ENCODE peak calls at places on chromosomes 13 and 19, in ten cellular contexts. A, X, K, O, M, P, N, D, F and G are unnamed samples. For H3K36me3, the result is how much of the 10 kb centered on the place peaks cover.

GRCh38 chr13:61727714-61728275 is 312.1 kb upstream of the PCDH20 start:
- DNase-seq in K (no peak), X (no peak), A (no peak), D (no peak), M (no peak), N (no peak), O (no peak), F (no peak), P (peak), G (no peak)

GRCh38 chr13:36395280-36395679 is 37.0 kb upstream of the CCNA1 start:
- DNase-seq in F (no peak), D (no peak), A (no peak), O (no peak), P (peak), N (no peak), M (peak), X (no peak), K (no peak), G (no peak)

GRCh38 chr13:25654332-25654731 is 282.6 kb downstream of the ATP8A2 start:
- DNase-seq in K (peak), F (no peak), O (no peak), A (no peak), N (no peak), P (no peak), D (no peak), M (no peak), X (no peak), G (peak)

GRCh38 chr19:47663911-47664771 is 49.1 kb upstream of the EHD2 start:
- DNase-seq in M (peak), F (peak), X (peak), P (peak), N (peak), D (no peak), O (peak), A (peak), K (peak), G (peak)

GRCh38 chr13:68261105-68261504 is 1031.0 kb upstream of the PCDH9 start:
- DNase-seq in O (no peak), K (no peak), P (no peak), A (no peak), D (no peak), F (no peak), X (no peak), M (no peak), N (no peak), G (no peak)

GRCh38 chr13:63050287-63050686 is 1634.6 kb upstream of the PCDH20 start:
- DNase-seq in D (no peak), N (no peak), A (no peak), O (no peak), X (no peak), F (no peak), K (no peak), M (no peak), P (no peak), G (no peak)

GRCh38 chr13:58324130-58324529 is 692.6 kb downstream of the PCDH17 start:
- DNase-seq in A (no peak), D (no peak), N (no peak), P (no peak), X (no peak), O (no peak), F (no peak), M (no peak), K (no peak), G (no peak)

GRCh38 chr19:54696766-54697165 is 27.5 kb upstream of the KIR3DL3 start:
- DNase-seq in F (no peak), A (no peak), K (no peak), M (no peak), O (no peak), N (no peak), P (no peak), D (no peak), X (no peak), G (no peak)

GRCh38 chr13:46995874-46996273 is 99.0 kb upstream of the HTR2A start:
- DNase-seq in A (no peak), F (no peak), M (no peak), N (no peak), D (no peak), K (no peak), O (no peak), X (no peak), P (no peak), G (no peak)

GRCh38 chr19:44698492-44699201 is at the start of gene CEACAM16:
- DNase-seq in A (no peak), D (no peak), X (no peak), F (no peak), N (no peak), K (no peak), M (no peak), O (no peak), P (no peak), G (no peak)

DNA sequence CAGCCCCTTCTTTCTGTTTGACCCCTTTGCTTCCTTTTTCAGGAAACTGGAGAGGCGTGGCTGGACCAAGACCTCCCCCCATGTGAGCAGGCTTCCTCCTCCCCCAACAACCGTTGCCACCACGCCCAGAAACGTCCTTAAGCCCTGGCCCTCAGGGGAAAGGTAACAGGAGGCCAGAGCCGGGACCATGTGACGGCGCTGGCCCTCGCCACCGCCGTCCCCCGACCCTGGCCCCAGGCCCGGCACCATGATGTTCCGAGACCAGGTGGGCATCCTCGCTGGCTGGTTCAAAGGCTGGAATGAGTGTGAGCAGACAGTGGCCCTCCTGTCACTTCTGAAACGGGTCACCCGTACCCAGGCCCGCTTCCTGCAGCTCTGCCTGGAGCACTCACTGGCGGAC is 14.4 kb downstream of the SAMD4B start:
- DNase-seq in X (no peak), P (no peak), M (no peak), D (no peak), A (no peak), K (no peak), N (no peak), O (no peak), F (no peak), G (no peak)
- H3K36me3 ChIP-seq in X (half or more), P (half or more), M (under half), D (half or more), A (half or more), K (half or more), N (under half), O (half or more), F (half or more), G (half or more)

GRCh38 chr19:16527334-16527935 is 14.8 kb downstream of the CHERP start:
- DNase-seq in O (no peak), D (no peak), N (no peak), X (no peak), A (no peak), F (no peak), M (no peak), K (no peak), P (no peak), G (no peak)

GRCh38 chr19:16529466-16530144 is 12.6 kb downstream of the CHERP start:
- DNase-seq in O (no peak), A (no peak), N (no peak), P (no peak), M (no peak), K (no peak), F (no peak), D (no peak), X (no peak), G (no peak)

GRCh38 chr19:16530540-16531379 is 11.5 kb downstream of the CHERP start:
- DNase-seq in N (no peak), P (no peak), K (no peak), D (no peak), F (no peak), O (no peak), X (no peak), M (no peak), A (no peak), G (no peak)

GRCh38 chr19:16525751-16526481 is 16.3 kb downstream of the CHERP start:
- DNase-seq in M (no peak), D (no peak), X (no peak), N (no peak), K (no peak), F (no peak), O (no peak), A (no peak), P (no peak), G (no peak)

DNA sequence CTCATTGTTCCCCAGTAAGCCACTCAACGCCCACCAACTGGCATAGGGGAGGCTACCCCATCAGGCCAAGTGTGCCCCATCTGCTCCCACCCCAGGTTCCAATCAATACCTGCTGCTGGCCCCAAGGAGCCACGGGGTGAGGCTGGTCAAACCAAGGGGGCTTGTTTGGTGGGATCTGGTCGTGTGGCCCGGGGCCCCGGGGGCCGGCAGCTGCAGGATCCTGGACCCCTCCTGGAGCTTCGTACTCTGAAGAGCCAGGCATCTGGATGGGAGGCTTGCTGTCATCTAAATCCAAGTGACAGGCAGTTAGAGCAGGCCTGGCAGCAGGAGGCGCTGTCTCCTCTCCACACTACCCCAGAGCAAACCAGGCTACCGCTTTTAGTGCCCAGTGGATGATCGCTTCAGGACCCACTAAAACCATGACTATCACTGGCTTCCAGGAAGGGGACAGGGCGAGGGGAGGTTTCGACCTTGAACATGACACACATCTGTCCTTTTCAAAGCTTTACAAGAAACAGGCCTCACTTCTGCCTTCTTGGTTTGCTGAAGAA is 14.2 kb downstream of the CHERP start:
- DNase-seq in X (no peak), F (no peak), A (no peak), K (no peak), N (no peak), O (no peak), M (no peak), D (peak), P (peak), G (no peak)
- H3K36me3 ChIP-seq in X (half or more), F (half or more), A (half or more), K (half or more), N (under half), O (half or more), M (half or more), D (half or more), P (half or more), G (half or more)

DNA sequence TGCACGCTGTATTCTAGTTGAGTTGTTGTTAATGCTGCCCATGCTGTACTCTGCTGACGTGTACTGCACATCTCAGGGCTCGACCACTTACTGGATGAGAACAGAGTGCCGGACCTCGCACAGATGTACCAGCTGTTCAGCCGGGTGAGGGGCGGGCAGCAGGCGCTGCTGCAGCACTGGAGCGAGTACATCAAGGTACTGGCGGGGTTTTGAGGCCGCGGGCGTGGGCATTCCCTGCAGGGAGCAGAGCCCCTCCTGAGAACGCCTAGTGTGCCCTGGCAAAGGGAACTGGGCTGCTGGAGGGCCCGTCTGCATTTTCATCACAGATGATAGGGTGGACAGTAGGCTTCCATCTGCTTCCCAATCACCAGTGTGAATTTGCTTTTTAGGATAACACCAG is 29.9 kb downstream of the CUL4A start:
- DNase-seq in X (no peak), M (no peak), K (no peak), P (no peak), N (no peak), D (no peak), A (no peak), O (no peak), F (no peak), G (no peak)
- H3K36me3 ChIP-seq in X (half or more), M (under half), K (half or more), P (half or more), N (under half), D (half or more), A (half or more), O (half or more), F (half or more), G (half or more)

GRCh38 chr19:15243236-15243957 is 11.1 kb upstream of the EPHX3 start:
- DNase-seq in F (no peak), N (no peak), K (no peak), A (no peak), P (no peak), D (no peak), O (peak), M (no peak), X (no peak), G (no peak)
- H3K36me3 ChIP-seq in F (under half), N (under half), K (half or more), A (half or more), P (half or more), D (half or more), O (under half), M (half or more), X (half or more), G (half or more)

GRCh38 chr19:51699170-51699569 is 6.0 kb downstream of the SPACA6 start:
- DNase-seq in F (no peak), X (no peak), D (no peak), P (no peak), N (no peak), M (no peak), K (no peak), O (no peak), A (no peak), G (no peak)

GRCh38 chr19:51696606-51697005 is 3.5 kb downstream of the SPACA6 start:
- DNase-seq in P (no peak), A (no peak), D (no peak), M (no peak), F (no peak), O (no peak), N (no peak), X (no peak), K (no peak), G (no peak)

GRCh38 chr19:51695702-51696315 is 2.7 kb downstream of the SPACA6 start:
- DNase-seq in P (no peak), F (no peak), O (no peak), K (no peak), M (no peak), A (no peak), D (no peak), N (no peak), X (no peak), G (no peak)

GRCh38 chr19:51697169-51697776 is 4.1 kb downstream of the SPACA6 start:
- DNase-seq in A (no peak), K (no peak), N (no peak), M (no peak), F (no peak), P (no peak), O (no peak), D (no peak), X (peak), G (no peak)

DNA sequence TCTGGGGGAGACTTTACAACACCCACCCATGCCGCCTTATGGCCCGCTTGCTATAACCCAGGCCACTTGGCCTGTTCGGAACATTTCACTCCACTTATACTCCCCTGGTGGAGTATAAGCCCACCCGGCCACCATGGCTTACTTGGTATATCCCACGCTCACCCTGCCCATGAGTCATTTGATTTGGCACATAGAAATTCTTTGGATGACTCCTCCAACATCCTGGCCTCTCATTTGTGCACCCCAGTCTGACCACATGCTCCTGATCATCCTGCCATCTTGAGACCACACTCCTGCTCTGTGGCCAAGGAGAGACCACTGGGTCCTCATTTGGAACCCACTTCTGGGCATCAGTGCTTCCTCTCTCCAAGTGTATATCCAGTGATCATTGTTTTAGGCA is 5.2 kb downstream of the SPACA6 start:
- DNase-seq in X (peak), A (no peak), O (no peak), M (no peak), N (no peak), F (no peak), P (no peak), D (no peak), K (no peak), G (peak)
- H3K36me3 ChIP-seq in X (under half), A (half or more), O (under half), M (under half), N (under half), F (under half), P (under half), D (half or more), K (under half), G (half or more)

DNA sequence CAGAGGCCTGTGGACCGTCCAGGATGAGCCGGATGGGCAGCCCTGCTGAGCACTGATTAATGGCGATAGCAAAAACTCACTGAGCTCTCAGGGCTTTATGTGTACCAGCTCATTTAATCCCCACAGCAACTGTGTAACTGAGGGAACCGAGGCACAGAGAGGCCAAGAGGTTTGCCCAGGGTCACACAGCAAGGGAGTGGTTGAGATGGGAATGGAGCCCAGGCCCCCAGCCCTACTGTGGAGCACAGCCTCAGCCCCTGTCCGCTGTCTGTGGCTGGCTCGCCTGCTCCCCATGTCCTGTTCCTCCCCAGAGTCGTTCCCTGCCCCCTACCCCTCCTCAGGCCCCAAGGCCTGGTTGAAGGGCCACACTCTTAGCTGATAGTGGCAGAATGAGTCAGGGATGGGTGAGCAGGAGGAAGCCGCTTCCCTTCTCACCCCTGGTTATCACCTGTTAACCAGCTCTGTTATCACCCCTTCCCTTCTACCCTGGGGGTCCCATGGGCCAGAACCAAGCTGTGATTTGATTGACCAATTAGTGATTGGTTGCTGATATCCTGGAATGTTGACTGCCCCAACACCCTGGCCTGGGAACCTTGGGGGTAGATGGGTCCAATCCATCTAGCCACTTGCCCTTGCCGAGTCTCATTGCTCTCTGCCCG is 21.2 kb downstream of the CAPN12 start:
- DNase-seq in M (no peak), X (no peak), P (no peak), O (no peak), N (no peak), D (no peak), K (no peak), F (no peak), A (no peak), G (no peak)
- H3K36me3 ChIP-seq in M (half or more), X (half or more), P (under half), O (half or more), N (half or more), D (half or more), K (half or more), F (half or more), A (half or more), G (half or more)